ENCODE peak calls at places on chromosome 16, in ten cellular contexts. D, L, A, W, Z, M, V, Q, I and S are unnamed samples.

GRCh38 chr16:89349947-89350633 is 132.6 kb downstream of the ZNF778 start:
- DNase-seq in Q (no peak), L (no peak), D (no peak), W (no peak), V (no peak), Z (no peak), I (no peak), A (no peak), M (peak), S (no peak)

GRCh38 chr16:15427648-15428239 is 6.6 kb upstream of the BMERB1 start:
- DNase-seq in D (peak), M (peak), L (peak), Q (no peak), V (peak), A (no peak), I (peak), Z (peak), W (peak), S (peak)

GRCh38 chr16:4865231-4865860 is 18.1 kb downstream of the UBN1 start:
- DNase-seq in V (no peak), Q (no peak), Z (no peak), L (no peak), D (no peak), A (no peak), I (peak), M (no peak), W (no peak), S (no peak)

GRCh38 chr16:69179255-69180010 is 7.5 kb upstream of the SNTB2 start:
- DNase-seq in I (peak), Q (peak), D (peak), V (no peak), Z (no peak), L (no peak), W (peak), M (no peak), A (no peak), S (no peak)

GRCh38 chr16:66653581-66654350 is 42.8 kb downstream of the CMTM4 start:
- DNase-seq in L (no peak), Q (no peak), I (no peak), W (no peak), V (no peak), A (no peak), Z (no peak), M (no peak), D (no peak), S (no peak)

GRCh38 chr16:68368602-68368944 is 57.8 kb downstream of the PRMT7 start:
- DNase-seq in W (no peak), Q (no peak), I (no peak), V (no peak), L (no peak), M (peak), Z (peak), D (no peak), A (peak), S (no peak)

GRCh38 chr16:50802000-50802399 is 60.1 kb downstream of the CYLD start:
- DNase-seq in D (no peak), M (no peak), Q (no peak), V (no peak), Z (no peak), I (no peak), W (no peak), A (no peak), L (no peak), S (no peak)

GRCh38 chr16:88955906-88956305 is 21.1 kb downstream of the CBFA2T3 start:
- DNase-seq in Z (no peak), I (no peak), Q (no peak), W (no peak), V (no peak), M (no peak), A (peak), D (no peak), L (no peak), S (no peak)

GRCh38 chr16:25859645-25860044 is 167.9 kb downstream of the HS3ST4 start:
- DNase-seq in Z (no peak), Q (no peak), W (no peak), I (no peak), V (no peak), L (no peak), D (no peak), M (no peak), A (no peak), S (no peak)

GRCh38 chr16:31727553-31727952 is 146.1 kb upstream of the ZNF267 start:
- DNase-seq in L (no peak), W (no peak), I (no peak), M (no peak), V (no peak), Q (no peak), D (no peak), A (no peak), Z (no peak), S (no peak)

GRCh38 chr16:3770530-3770929 is 53.2 kb upstream of the TRAP1 start:
- DNase-seq in D (no peak), L (peak), A (no peak), M (no peak), Z (no peak), Q (no peak), V (no peak), W (peak), I (no peak), S (no peak)

GRCh38 chr16:3158498-3159314 is 23.9 kb downstream of the ZNF213 start:
- DNase-seq in Q (no peak), D (peak), Z (peak), W (peak), A (peak), I (peak), V (peak), L (peak), M (peak), S (peak)

GRCh38 chr16:79601978-79602609 is 1.6 kb upstream of the MAF start:
- DNase-seq in L (peak), D (peak), Z (peak), V (peak), A (no peak), Q (no peak), M (peak), I (peak), W (peak), S (peak)

GRCh38 chr16:12826559-12826958 is 22.9 kb upstream of the CPPED1 start:
- DNase-seq in L (no peak), V (no peak), D (no peak), Q (no peak), A (no peak), I (no peak), Z (no peak), M (no peak), W (no peak), S (no peak)

GRCh38 chr16:12611006-12611477 is 192.6 kb downstream of the CPPED1 start:
- DNase-seq in L (no peak), W (no peak), A (no peak), M (no peak), V (no peak), I (no peak), Q (no peak), D (no peak), Z (no peak), S (no peak)

GRCh38 chr16:85400305-85401205 is 212.6 kb upstream of the GSE1 start:
- DNase-seq in Q (no peak), M (peak), D (no peak), A (peak), W (no peak), I (peak), V (peak), Z (no peak), L (no peak), S (peak)

GRCh38 chr16:23843143-23843542 is 7.4 kb downstream of the PRKCB start:
- DNase-seq in D (no peak), W (no peak), I (no peak), Z (no peak), M (no peak), V (no peak), Q (no peak), L (no peak), A (no peak), S (no peak)

GRCh38 chr16:56237451-56237930 is 46.2 kb downstream of the GNAO1 start:
- DNase-seq in I (no peak), M (no peak), Z (no peak), A (no peak), L (no peak), Q (no peak), V (no peak), W (no peak), D (no peak), S (no peak)

GRCh38 chr16:64858076-64858475 is 263.8 kb downstream of the CDH11 start:
- DNase-seq in Q (no peak), I (no peak), M (no peak), W (no peak), Z (no peak), A (no peak), V (no peak), D (no peak), L (no peak), S (no peak)

GRCh38 chr16:85328665-85329058 is 216.4 kb upstream of the CIBAR2 start:
- DNase-seq in Q (no peak), M (no peak), L (no peak), W (no peak), V (no peak), I (no peak), Z (no peak), A (no peak), D (no peak), S (no peak)

GRCh38 chr16:49651226-49651625 is 204.7 kb downstream of the ZNF423 start:
- DNase-seq in M (no peak), W (no peak), D (no peak), A (no peak), Z (no peak), Q (no peak), I (no peak), L (no peak), V (peak), S (no peak)

GRCh38 chr16:90032664-90033346 is 13.5 kb upstream of the DBNDD1 start:
- DNase-seq in V (no peak), Z (no peak), L (no peak), D (no peak), A (peak), W (no peak), I (no peak), Q (no peak), M (no peak), S (no peak)

GRCh38 chr16:85491798-85492616 is 121.1 kb upstream of the GSE1 start:
- DNase-seq in Q (peak), L (no peak), A (peak), Z (no peak), W (peak), D (peak), I (peak), M (no peak), V (peak), S (no peak)

GRCh38 chr16:67258160-67258835 is 9.5 kb downstream of the SLC9A5 start:
- DNase-seq in Q (no peak), Z (no peak), D (no peak), L (no peak), I (no peak), A (no peak), M (no peak), W (no peak), V (peak), S (no peak)

GRCh38 chr16:19908921-19909320 is 24.3 kb upstream of the GPRC5B start:
- DNase-seq in D (no peak), W (no peak), A (no peak), M (no peak), L (no peak), Z (no peak), I (no peak), V (no peak), Q (no peak), S (no peak)

DNA sequence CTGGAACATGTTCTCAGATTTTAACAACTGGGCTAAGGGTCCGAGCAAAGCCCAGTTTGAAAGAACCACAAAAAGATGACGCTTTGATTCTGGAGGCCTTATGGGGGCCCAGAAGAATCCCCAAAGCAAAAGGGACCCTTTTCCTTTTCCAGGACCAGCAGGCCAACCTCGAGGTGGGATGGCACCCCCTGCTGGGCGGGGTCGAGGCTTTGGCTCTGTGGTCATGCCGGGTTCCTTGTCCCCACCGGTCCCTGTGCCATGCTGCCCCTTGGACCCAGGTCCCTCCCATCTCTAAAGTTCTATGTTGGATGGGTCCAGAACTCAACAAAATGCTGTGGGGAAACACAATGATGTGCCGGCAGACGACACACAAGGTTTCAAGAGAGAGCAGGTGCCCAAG is 30.9 kb downstream of the TMEM204 start:
- DNase-seq in Z (no peak), A (no peak), Q (no peak), D (no peak), W (no peak), M (peak), I (no peak), L (no peak), V (no peak), S (no peak)
- TF ChIP-seq CTCF in Z (no peak), A (no peak), Q (peak), D (no peak), W (peak), M (peak), I (peak), L (no peak), V (no peak), S (no peak)

GRCh38 chr16:87952751-87953150 is 1.5 kb downstream of the BANP start:
- DNase-seq in D (no peak), L (no peak), M (no peak), W (no peak), Q (no peak), V (no peak), A (peak), Z (no peak), I (no peak), S (no peak)

GRCh38 chr16:87954361-87954760 is 3.1 kb downstream of the BANP start:
- DNase-seq in Z (no peak), D (peak), W (no peak), V (peak), L (no peak), I (peak), Q (no peak), A (peak), M (no peak), S (no peak)

GRCh38 chr16:87953308-87954208 is 2.3 kb downstream of the BANP start:
- DNase-seq in D (no peak), I (no peak), W (no peak), Q (no peak), L (no peak), Z (no peak), V (no peak), A (no peak), M (no peak), S (no peak)

GRCh38 chr16:87950765-87951549 is at the start of gene BANP:
- DNase-seq in I (peak), Q (peak), L (peak), V (peak), A (peak), D (peak), W (peak), Z (peak), M (peak), S (peak)

DNA sequence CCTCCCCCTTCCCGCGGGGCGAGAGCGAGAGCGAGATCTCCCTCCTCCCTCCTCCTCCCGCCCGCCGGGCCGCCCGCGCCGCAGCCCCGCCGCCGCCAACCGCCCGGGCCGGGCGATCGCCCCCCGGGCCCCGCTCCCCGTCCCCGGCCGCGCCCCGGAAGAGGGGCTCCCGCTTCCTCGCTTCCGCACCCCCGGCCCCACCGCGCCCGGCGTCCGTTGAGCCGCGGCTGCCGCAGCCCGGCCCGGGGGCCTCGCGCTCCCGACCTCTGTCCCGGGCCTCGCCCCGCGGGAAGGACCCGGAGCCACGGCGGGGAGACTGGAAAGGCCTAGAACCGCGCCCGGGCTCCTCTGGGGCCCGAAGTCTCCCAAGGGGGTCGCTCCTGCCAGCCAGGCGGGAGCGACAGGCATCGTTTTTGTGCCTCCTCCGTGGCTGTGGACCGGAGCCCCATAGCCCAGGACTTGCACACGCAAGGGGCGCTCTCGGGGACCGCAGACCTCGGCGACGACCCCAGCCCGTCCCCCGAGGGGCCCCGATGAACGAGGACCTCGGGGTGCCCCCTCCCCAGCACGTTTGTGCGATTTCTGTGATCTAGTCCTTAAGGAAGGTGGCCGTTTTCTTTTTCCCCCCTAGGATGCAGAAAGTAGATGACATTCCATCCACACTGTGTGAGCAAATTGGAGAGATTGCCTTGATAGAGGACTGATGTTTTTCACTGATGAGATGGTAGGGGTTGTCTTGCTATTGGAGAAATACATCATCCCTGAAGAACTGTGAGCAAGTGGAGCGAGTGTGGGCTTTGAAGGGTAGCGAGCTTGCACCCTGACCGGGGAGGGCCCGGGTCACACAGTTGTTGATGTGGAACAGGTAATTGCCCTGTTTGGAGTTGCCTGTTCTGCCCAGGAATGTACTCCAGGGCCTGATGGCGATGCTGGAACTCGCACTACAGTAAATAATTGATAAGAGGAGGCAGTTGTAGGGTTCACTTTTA is 610 bp downstream of the BANP start:
- DNase-seq in A (peak), I (peak), D (no peak), Q (no peak), Z (no peak), M (peak), V (no peak), L (no peak), W (peak), S (no peak)
- TF ChIP-seq CTCF in A (no peak), I (no peak), D (no peak), Q (peak), Z (no peak), M (peak), V (no peak), L (no peak), W (no peak), S (no peak)

DNA sequence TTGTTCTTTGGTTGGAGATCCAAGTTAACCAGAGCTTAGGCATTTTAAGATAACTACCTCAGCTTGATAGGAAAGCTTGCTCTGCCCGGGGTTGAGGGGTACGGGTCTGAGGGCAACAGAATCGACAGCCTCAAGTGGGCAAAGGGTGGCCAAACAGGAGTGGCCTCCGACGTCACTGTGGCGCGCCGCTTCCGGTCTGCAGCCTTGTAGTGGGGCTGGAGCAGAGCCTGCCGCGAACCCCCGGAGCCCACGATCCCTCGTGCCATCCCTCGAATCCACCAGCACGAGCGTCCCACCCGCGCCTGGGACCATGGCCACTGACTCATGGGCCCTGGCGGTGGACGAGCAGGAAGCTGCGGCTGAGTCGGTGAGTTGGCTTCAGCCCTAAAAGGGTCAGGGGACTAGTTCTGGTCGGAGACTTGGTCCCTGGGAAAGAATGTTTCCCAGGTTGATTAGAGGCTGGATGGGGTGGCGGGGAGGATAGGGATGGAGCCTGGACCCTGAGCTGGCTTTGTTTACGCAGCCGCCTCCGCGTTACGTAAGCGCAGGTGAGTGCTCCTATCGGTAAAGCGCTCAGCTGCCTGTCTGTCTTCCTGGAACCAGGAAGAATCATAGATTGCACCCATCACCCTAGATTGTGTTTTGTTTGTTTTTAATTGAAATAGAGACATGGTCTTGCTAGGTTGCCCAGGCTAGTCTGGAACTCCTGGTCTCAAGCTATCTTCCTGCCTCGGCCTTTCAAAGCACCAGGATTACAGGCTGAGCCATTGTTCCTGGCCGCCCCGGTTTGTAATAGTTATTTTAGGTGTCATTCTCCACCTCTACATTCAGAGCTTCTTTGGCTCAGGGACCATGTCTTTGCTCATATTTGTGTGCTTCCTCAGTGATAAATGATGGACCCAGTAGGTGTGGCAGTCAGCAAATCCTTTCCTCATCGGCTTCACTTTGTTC is at the start of gene DDX19B:
- DNase-seq in I (peak), Z (peak), V (peak), L (peak), M (no peak), Q (no peak), A (peak), W (peak), D (peak), S (peak)
- TF ChIP-seq CTCF in I (no peak), Z (no peak), V (no peak), L (no peak), M (no peak), Q (no peak), A (no peak), W (no peak), D (no peak), S (no peak)

GRCh38 chr16:9126609-9127008 is 35.2 kb downstream of the HAPSTR1 start:
- DNase-seq in V (no peak), Z (no peak), Q (no peak), M (no peak), L (no peak), I (no peak), D (no peak), A (no peak), W (no peak), S (no peak)

GRCh38 chr16:9124444-9124843 is 33.0 kb downstream of the HAPSTR1 start:
- DNase-seq in W (no peak), D (no peak), A (no peak), Z (no peak), V (peak), I (no peak), L (no peak), M (no peak), Q (no peak), S (no peak)

GRCh38 chr16:9125658-9126492 is 34.4 kb downstream of the HAPSTR1 start:
- DNase-seq in V (no peak), Z (no peak), Q (no peak), M (no peak), I (no peak), A (no peak), L (no peak), W (no peak), D (no peak), S (no peak)

GRCh38 chr16:9123871-9124270 is 32.4 kb downstream of the HAPSTR1 start:
- DNase-seq in L (no peak), V (peak), W (peak), D (peak), Q (no peak), Z (no peak), M (no peak), I (peak), A (peak), S (peak)

DNA sequence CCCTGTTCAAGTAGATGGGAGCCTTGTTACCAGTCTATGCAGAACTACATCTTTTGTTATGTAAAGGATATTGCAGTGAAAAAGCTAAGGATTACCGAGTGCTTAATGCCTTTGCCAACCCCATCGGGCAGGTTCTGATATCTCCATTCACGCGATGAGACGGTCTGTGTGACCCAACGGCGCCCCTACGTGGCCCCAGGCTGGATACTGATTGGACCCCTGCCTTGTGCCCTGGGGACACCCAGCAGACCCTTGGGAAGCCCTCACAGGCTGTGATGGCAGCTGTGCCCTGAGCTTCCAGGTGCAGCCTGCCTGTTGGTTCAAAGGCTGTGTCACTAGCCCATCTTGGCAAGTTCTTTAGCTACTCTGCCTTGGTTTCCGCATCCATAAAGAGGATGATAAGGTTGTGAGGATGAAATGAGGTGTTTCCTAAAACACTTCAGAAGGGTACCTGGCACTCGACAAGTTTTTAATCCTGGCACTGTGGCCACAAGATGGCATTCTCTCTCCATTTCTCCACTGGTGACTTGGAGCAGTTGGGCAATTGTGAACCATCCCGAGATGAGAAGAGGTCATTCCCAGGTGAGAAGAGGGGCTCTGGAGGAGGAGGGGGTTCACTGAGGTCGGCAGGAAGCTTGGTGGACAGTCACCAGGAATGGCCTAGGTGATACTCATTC is 33.6 kb downstream of the HAPSTR1 start:
- DNase-seq in L (no peak), Z (no peak), D (no peak), V (no peak), W (no peak), I (no peak), M (no peak), Q (no peak), A (no peak), S (no peak)
- TF ChIP-seq CTCF in L (no peak), Z (no peak), D (no peak), V (no peak), W (no peak), I (no peak), M (peak), Q (no peak), A (no peak), S (no peak)